ENCODE peak calls at places on chromosome 10, in nine cellular contexts. One of them, this sample, is unnamed.

GRCh38 chr10:74419491-74420466 is 268.8 kb downstream of the ADK start:
- DNase-seq in RWPE1: peak; percentile 17
- DNase-seq in IMR-90: peak; percentile 19
- DNase-seq in colonic mucosa: peak; percentile 24
- DNase-seq in cardiac muscle cell: peak; percentile 15
- DNase-seq in WERI-Rb-1: peak; percentile 11
- DNase-seq in HCT116: peak; percentile 10
- DNase-seq in coronary artery: no peak
- DNase-seq in fibroblast of lung: peak; percentile 16
- DNase-seq in this sample: no peak

GRCh38 chr10:71816421-71816851 is 34.6 kb downstream of the PSAP start:
- DNase-seq in fibroblast of lung: no peak
- DNase-seq in RWPE1: no peak
- DNase-seq in coronary artery: no peak
- DNase-seq in HCT116: no peak
- DNase-seq in cardiac muscle cell: no peak
- DNase-seq in IMR-90: no peak
- DNase-seq in colonic mucosa: no peak
- DNase-seq in WERI-Rb-1: no peak
- DNase-seq in this sample: no peak

GRCh38 chr10:79608505-79609375 is 2.0 kb upstream of the SFTPA1 start:
- DNase-seq in WERI-Rb-1: peak; percentile 67
- DNase-seq in colonic mucosa: peak; percentile 34
- DNase-seq in coronary artery: no peak
- DNase-seq in fibroblast of lung: peak; percentile 3
- DNase-seq in RWPE1: peak; percentile 28
- DNase-seq in IMR-90: peak; percentile 14
- DNase-seq in cardiac muscle cell: peak; percentile 38
- DNase-seq in HCT116: peak; percentile 24
- DNase-seq in this sample: peak; percentile 0

GRCh38 chr10:111137012-111137411 is 60.2 kb downstream of the ADRA2A start:
- DNase-seq in IMR-90: no peak
- DNase-seq in WERI-Rb-1: no peak
- DNase-seq in HCT116: no peak
- DNase-seq in fibroblast of lung: no peak
- DNase-seq in RWPE1: no peak
- DNase-seq in colonic mucosa: no peak
- DNase-seq in cardiac muscle cell: no peak
- DNase-seq in coronary artery: no peak
- DNase-seq in this sample: no peak

GRCh38 chr10:125822878-125823662 is at the start of the genes BCCIP and UROS:
- DNase-seq in WERI-Rb-1: peak; percentile 88
- DNase-seq in coronary artery: peak; percentile 91
- DNase-seq in IMR-90: peak; percentile 87
- DNase-seq in cardiac muscle cell: peak; percentile 93
- DNase-seq in colonic mucosa: peak; percentile 91
- DNase-seq in HCT116: peak; percentile 88
- DNase-seq in RWPE1: peak; percentile 98
- DNase-seq in fibroblast of lung: peak; percentile 82
- DNase-seq in this sample: peak; percentile 79

GRCh38 chr10:103645141-103646054 is 151.9 kb downstream of the NEURL1 start:
- DNase-seq in cardiac muscle cell: peak; percentile 94
- DNase-seq in WERI-Rb-1: no peak
- DNase-seq in HCT116: no peak
- DNase-seq in IMR-90: peak; percentile 99
- DNase-seq in fibroblast of lung: peak; percentile 96
- DNase-seq in colonic mucosa: no peak
- DNase-seq in coronary artery: peak; percentile 90
- DNase-seq in RWPE1: peak; percentile 64
- DNase-seq in this sample: peak; percentile 94

GRCh38 chr10:104300002-104300735 is 31.2 kb downstream of the GSTO2 start:
- DNase-seq in WERI-Rb-1: no peak
- DNase-seq in HCT116: no peak
- DNase-seq in colonic mucosa: no peak
- DNase-seq in IMR-90: peak; percentile 100
- DNase-seq in fibroblast of lung: peak; percentile 99
- DNase-seq in coronary artery: peak; percentile 95
- DNase-seq in RWPE1: no peak
- DNase-seq in cardiac muscle cell: peak; percentile 99
- DNase-seq in this sample: peak; percentile 99

GRCh38 chr10:23053036-23053435 is 42.3 kb upstream of the MSRB2 start:
- DNase-seq in RWPE1: peak; percentile 48
- DNase-seq in cardiac muscle cell: peak; percentile 61
- DNase-seq in coronary artery: no peak
- DNase-seq in HCT116: no peak
- DNase-seq in IMR-90: no peak
- DNase-seq in WERI-Rb-1: no peak
- DNase-seq in fibroblast of lung: peak; percentile 25
- DNase-seq in colonic mucosa: no peak
- DNase-seq in this sample: no peak

GRCh38 chr10:130177250-130177649 is 41.1 kb downstream of the GLRX3 start:
- DNase-seq in fibroblast of lung: no peak
- DNase-seq in HCT116: no peak
- DNase-seq in IMR-90: no peak
- DNase-seq in WERI-Rb-1: no peak
- DNase-seq in cardiac muscle cell: no peak
- DNase-seq in RWPE1: no peak
- DNase-seq in coronary artery: no peak
- DNase-seq in colonic mucosa: no peak
- DNase-seq in this sample: no peak

GRCh38 chr10:13310518-13311176 is 10.8 kb upstream of the PHYH start:
- DNase-seq in WERI-Rb-1: peak; percentile 13
- DNase-seq in RWPE1: no peak
- DNase-seq in IMR-90: no peak
- DNase-seq in HCT116: no peak
- DNase-seq in colonic mucosa: no peak
- DNase-seq in cardiac muscle cell: no peak
- DNase-seq in coronary artery: no peak
- DNase-seq in fibroblast of lung: no peak
- DNase-seq in this sample: no peak

GRCh38 chr10:30436200-30436599 is 2.2 kb downstream of the MAP3K8 start:
- DNase-seq in fibroblast of lung: peak; percentile 87
- DNase-seq in RWPE1: no peak
- DNase-seq in colonic mucosa: peak; percentile 49
- DNase-seq in WERI-Rb-1: no peak
- DNase-seq in IMR-90: peak; percentile 60
- DNase-seq in cardiac muscle cell: peak; percentile 85
- DNase-seq in coronary artery: no peak
- DNase-seq in HCT116: no peak
- DNase-seq in this sample: peak; percentile 84

GRCh38 chr10:117241541-117242462 is 888 bp downstream of the SLC18A2 start:
- DNase-seq in cardiac muscle cell: peak; percentile 12
- DNase-seq in colonic mucosa: no peak
- DNase-seq in coronary artery: no peak
- DNase-seq in HCT116: no peak
- DNase-seq in IMR-90: no peak
- DNase-seq in fibroblast of lung: peak; percentile 10
- DNase-seq in RWPE1: no peak
- DNase-seq in WERI-Rb-1: no peak
- DNase-seq in this sample: no peak

GRCh38 chr10:8103543-8103942 is 49.1 kb downstream of the GATA3 start:
- DNase-seq in cardiac muscle cell: no peak
- DNase-seq in WERI-Rb-1: no peak
- DNase-seq in IMR-90: no peak
- DNase-seq in fibroblast of lung: no peak
- DNase-seq in colonic mucosa: no peak
- DNase-seq in RWPE1: no peak
- DNase-seq in coronary artery: no peak
- DNase-seq in HCT116: no peak
- DNase-seq in this sample: no peak

GRCh38 chr10:8100366-8100765 is 45.9 kb downstream of the GATA3 start:
- DNase-seq in WERI-Rb-1: no peak
- DNase-seq in fibroblast of lung: no peak
- DNase-seq in coronary artery: no peak
- DNase-seq in RWPE1: no peak
- DNase-seq in colonic mucosa: no peak
- DNase-seq in IMR-90: no peak
- DNase-seq in HCT116: no peak
- DNase-seq in cardiac muscle cell: no peak
- DNase-seq in this sample: no peak

GRCh38 chr10:8104005-8104404 is 49.5 kb downstream of the GATA3 start:
- DNase-seq in WERI-Rb-1: no peak
- DNase-seq in IMR-90: no peak
- DNase-seq in coronary artery: no peak
- DNase-seq in fibroblast of lung: no peak
- DNase-seq in HCT116: no peak
- DNase-seq in colonic mucosa: no peak
- DNase-seq in RWPE1: no peak
- DNase-seq in cardiac muscle cell: no peak
- DNase-seq in this sample: no peak

GRCh38 chr10:8105932-8106331 is 51.4 kb downstream of the GATA3 start:
- DNase-seq in RWPE1: no peak
- DNase-seq in WERI-Rb-1: no peak
- DNase-seq in coronary artery: no peak
- DNase-seq in IMR-90: no peak
- DNase-seq in fibroblast of lung: no peak
- DNase-seq in HCT116: no peak
- DNase-seq in colonic mucosa: no peak
- DNase-seq in cardiac muscle cell: no peak
- DNase-seq in this sample: no peak

GRCh38 chr10:8102708-8103401 is 48.4 kb downstream of the GATA3 start:
- DNase-seq in RWPE1: no peak
- DNase-seq in fibroblast of lung: no peak
- DNase-seq in cardiac muscle cell: no peak
- DNase-seq in HCT116: no peak
- DNase-seq in WERI-Rb-1: no peak
- DNase-seq in colonic mucosa: no peak
- DNase-seq in IMR-90: no peak
- DNase-seq in coronary artery: no peak
- DNase-seq in this sample: no peak
- H3K27ac ChIP-seq in RWPE1: no peak overlapping the region
- H3K27ac ChIP-seq in fibroblast of lung: no peak overlapping the region
- H3K27ac ChIP-seq in cardiac muscle cell: no peak overlapping the region
- H3K27ac ChIP-seq in HCT116: no peak overlapping the region
- H3K27ac ChIP-seq in WERI-Rb-1: no peak overlapping the region
- H3K27ac ChIP-seq in colonic mucosa: no peak overlapping the region
- H3K27ac ChIP-seq in IMR-90: no peak overlapping the region
- H3K27ac ChIP-seq in coronary artery: no peak overlapping the region
- H3K27ac ChIP-seq in this sample: no peak overlapping the region

DNA sequence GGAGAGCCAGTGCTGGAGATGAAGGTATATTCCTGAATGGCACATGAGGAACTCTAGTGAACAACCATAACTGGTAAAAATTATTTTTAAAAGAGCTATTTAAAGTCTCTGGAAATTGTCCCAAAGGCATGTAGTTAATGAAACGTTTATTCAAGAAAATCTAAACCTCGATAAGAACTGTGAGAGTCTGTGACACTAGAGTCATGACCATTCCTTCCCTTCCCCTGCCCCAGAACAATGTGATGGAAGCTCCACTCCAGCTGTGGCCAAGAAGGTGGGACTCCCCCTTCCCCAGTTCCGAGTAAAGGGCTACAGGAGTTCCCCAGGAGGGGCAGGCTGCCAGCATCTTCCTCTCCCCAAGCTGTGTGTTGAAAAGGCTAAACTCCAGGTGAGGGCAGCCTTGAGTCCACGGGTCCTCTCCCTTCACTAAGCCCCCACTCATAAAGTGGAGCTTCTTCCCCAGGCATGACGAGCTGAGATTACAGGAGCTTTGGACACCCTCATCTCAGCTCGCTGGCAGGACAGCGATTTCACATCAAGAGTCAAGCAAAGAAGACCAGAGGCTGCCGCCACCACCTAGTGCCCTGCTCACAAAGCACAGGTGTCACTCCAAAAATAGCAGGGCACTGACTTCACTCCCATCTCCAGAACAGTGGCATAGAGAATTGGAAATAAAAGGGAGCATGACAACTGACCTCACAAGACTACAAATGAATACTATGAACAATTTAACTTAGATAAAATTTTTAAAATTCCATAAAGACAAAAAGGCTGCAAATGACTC is 68.5 kb downstream of the NHLRC2 start:
- DNase-seq in cardiac muscle cell: no peak
- DNase-seq in colonic mucosa: no peak
- DNase-seq in coronary artery: no peak
- DNase-seq in IMR-90: no peak
- DNase-seq in RWPE1: no peak
- DNase-seq in WERI-Rb-1: peak; percentile 49
- DNase-seq in HCT116: no peak
- DNase-seq in fibroblast of lung: no peak
- DNase-seq in this sample: no peak
- TF ChIP-seq CTCF in cardiac muscle cell: no peak
- TF ChIP-seq CTCF in colonic mucosa: no peak
- TF ChIP-seq CTCF in coronary artery: no peak
- TF ChIP-seq CTCF in IMR-90: no peak
- TF ChIP-seq CTCF in RWPE1: no peak
- TF ChIP-seq CTCF in WERI-Rb-1: peak; percentile 59
- TF ChIP-seq CTCF in HCT116: peak; percentile 10
- TF ChIP-seq CTCF in fibroblast of lung: no peak
- TF ChIP-seq CTCF in this sample: no peak

GRCh38 chr10:78039743-78040142 is 6.1 kb downstream of the RPS24 start:
- DNase-seq in cardiac muscle cell: no peak
- DNase-seq in coronary artery: no peak
- DNase-seq in HCT116: no peak
- DNase-seq in IMR-90: no peak
- DNase-seq in RWPE1: no peak
- DNase-seq in fibroblast of lung: no peak
- DNase-seq in colonic mucosa: no peak
- DNase-seq in WERI-Rb-1: no peak
- DNase-seq in this sample: no peak

GRCh38 chr10:78044179-78044578 is 10.5 kb downstream of the RPS24 start:
- DNase-seq in WERI-Rb-1: no peak
- DNase-seq in HCT116: no peak
- DNase-seq in fibroblast of lung: no peak
- DNase-seq in IMR-90: no peak
- DNase-seq in coronary artery: no peak
- DNase-seq in cardiac muscle cell: no peak
- DNase-seq in RWPE1: no peak
- DNase-seq in colonic mucosa: no peak
- DNase-seq in this sample: no peak

GRCh38 chr10:78041170-78042057 is 7.8 kb downstream of the RPS24 start:
- DNase-seq in RWPE1: no peak
- DNase-seq in coronary artery: no peak
- DNase-seq in HCT116: no peak
- DNase-seq in cardiac muscle cell: no peak
- DNase-seq in WERI-Rb-1: no peak
- DNase-seq in IMR-90: no peak
- DNase-seq in colonic mucosa: no peak
- DNase-seq in fibroblast of lung: no peak
- DNase-seq in this sample: no peak

GRCh38 chr10:78042752-78043104 is 9.1 kb downstream of the RPS24 start:
- DNase-seq in colonic mucosa: no peak
- DNase-seq in fibroblast of lung: no peak
- DNase-seq in coronary artery: no peak
- DNase-seq in HCT116: no peak
- DNase-seq in cardiac muscle cell: no peak
- DNase-seq in IMR-90: no peak
- DNase-seq in WERI-Rb-1: no peak
- DNase-seq in RWPE1: no peak
- DNase-seq in this sample: no peak

GRCh38 chr10:78042058-78042751 is 8.5 kb downstream of the RPS24 start:
- DNase-seq in cardiac muscle cell: no peak
- DNase-seq in IMR-90: no peak
- DNase-seq in fibroblast of lung: no peak
- DNase-seq in HCT116: no peak
- DNase-seq in colonic mucosa: no peak
- DNase-seq in RWPE1: no peak
- DNase-seq in WERI-Rb-1: no peak
- DNase-seq in coronary artery: no peak
- DNase-seq in this sample: no peak
- H3K27ac ChIP-seq in cardiac muscle cell: peak overlapping the region; percentile 81
- H3K27ac ChIP-seq in IMR-90: no peak overlapping the region
- H3K27ac ChIP-seq in fibroblast of lung: no peak overlapping the region
- H3K27ac ChIP-seq in HCT116: no peak overlapping the region
- H3K27ac ChIP-seq in colonic mucosa: no peak overlapping the region
- H3K27ac ChIP-seq in RWPE1: peak overlapping the region; percentile 56
- H3K27ac ChIP-seq in WERI-Rb-1: no peak overlapping the region
- H3K27ac ChIP-seq in coronary artery: no peak overlapping the region
- H3K27ac ChIP-seq in this sample: no peak overlapping the region

GRCh38 chr10:60733189-60733815 is 45.0 kb upstream of the CDK1 start:
- DNase-seq in IMR-90: no peak
- DNase-seq in colonic mucosa: peak; percentile 71
- DNase-seq in fibroblast of lung: peak; percentile 11
- DNase-seq in RWPE1: peak; percentile 77
- DNase-seq in coronary artery: no peak
- DNase-seq in WERI-Rb-1: peak; percentile 66
- DNase-seq in cardiac muscle cell: peak; percentile 25
- DNase-seq in HCT116: peak; percentile 39
- DNase-seq in this sample: no peak
- TF ChIP-seq CTCF in IMR-90: peak; percentile 5
- TF ChIP-seq CTCF in colonic mucosa: peak; percentile 61
- TF ChIP-seq CTCF in fibroblast of lung: no peak
- TF ChIP-seq CTCF in RWPE1: peak; percentile 62
- TF ChIP-seq CTCF in coronary artery: no peak
- TF ChIP-seq CTCF in WERI-Rb-1: peak; percentile 55
- TF ChIP-seq CTCF in cardiac muscle cell: no peak
- TF ChIP-seq CTCF in HCT116: peak; percentile 54
- TF ChIP-seq CTCF in this sample: no peak